ENCODE peak calls at places on chromosomes 5 and 9, in nine cellular contexts. D is NCI-H1092 treated with DMSO at 0.1 percent for 48 hours, W is epithelial cell of esophagus, P is hippocampal formation, A is T-helper 17 cell, K is ACHN, F is T-helper 1 cell, N is IMR-90, G is T1000. J is an unnamed sample.
A peak's percentile ranks its signal among the peaks of the same experiment; 100 is the strongest.

GRCh38 chr5:141810702-141811101 is 67.5 kb downstream of the PCDH1 start:
- DNase-seq in D (no peak), F (no peak), G (no peak), A (no peak), N (no peak), W (no peak), K (no peak), P (no peak), J (no peak)

GRCh38 chr5:143153332-143154119 is 250.0 kb downstream of the NR3C1 start:
- DNase-seq in F (no peak), K (no peak), D (no peak), A (no peak), W (no peak), P (no peak), G (no peak), N (peak; percentile 97), J (no peak)

GRCh38 chr5:80408475-80408875 is 611 bp downstream of the ZFYVE16 start:
- DNase-seq in A (peak; percentile 42), P (no peak), K (peak; percentile 60), F (peak; percentile 36), W (peak; percentile 66), N (peak; percentile 38), D (peak; percentile 68), G (no peak), J (peak; percentile 81)

GRCh38 chr5:435961-436640 is 6.9 kb upstream of the EXOC3 start:
- DNase-seq in F (no peak), D (no peak), N (peak; percentile 30), P (no peak), K (peak; percentile 36), W (peak; percentile 36), G (no peak), A (peak; percentile 6), J (no peak)

GRCh38 chr5:137894586-137894985 is 5.3 kb downstream of the PKD2L2 start:
- DNase-seq in N (no peak), F (no peak), D (no peak), A (no peak), W (no peak), K (no peak), P (no peak), G (no peak), J (no peak)

GRCh38 chr5:109316631-109317030 is 93.1 kb downstream of the PJA2 start:
- DNase-seq in G (no peak), D (no peak), P (no peak), K (no peak), A (no peak), F (no peak), N (peak; percentile 61), W (peak; percentile 61), J (no peak)

GRCh38 chr9:68643901-68644809 is 60.9 kb upstream of the PIP5K1B start:
- DNase-seq in F (no peak), P (no peak), W (no peak), D (no peak), N (no peak), A (no peak), G (no peak), K (no peak), J (no peak)

GRCh38 chr5:172835246-172836030 is 1.4 kb downstream of the ERGIC1 start:
- DNase-seq in K (no peak), D (no peak), P (no peak), F (no peak), W (no peak), A (no peak), N (no peak), G (no peak), J (no peak)

GRCh38 chr5:147017191-147017590 is 138.6 kb upstream of the PPP2R2B start:
- DNase-seq in F (no peak), W (no peak), D (no peak), P (no peak), K (no peak), A (no peak), G (no peak), N (no peak), J (no peak)

GRCh38 chr5:81513982-81514381 is 120.0 kb upstream of the ACOT12 start:
- DNase-seq in A (no peak), K (peak; percentile 35), G (no peak), F (no peak), P (no peak), N (peak; percentile 10), W (peak; percentile 18), D (no peak), J (no peak)

GRCh38 chr9:110969971-110970381 is 68.3 kb downstream of the LPAR1 start:
- DNase-seq in K (peak; percentile 33), D (no peak), N (peak; percentile 85), G (peak; percentile 28), P (no peak), W (peak; percentile 43), A (no peak), F (no peak), J (no peak)

GRCh38 chr5:4081466-4081865 is 485.8 kb downstream of the IRX1 start:
- DNase-seq in D (no peak), W (no peak), P (no peak), G (no peak), A (no peak), F (no peak), K (no peak), N (no peak), J (no peak)

GRCh38 chr5:171492781-171493180 is 73.3 kb downstream of the FGF18 start:
- DNase-seq in G (no peak), W (no peak), A (no peak), P (no peak), F (no peak), N (no peak), D (no peak), K (peak; percentile 5), J (no peak)

GRCh38 chr5:10856646-10857332 is 95.8 kb upstream of the DAP start:
- DNase-seq in F (no peak), A (no peak), W (peak; percentile 23), G (no peak), P (peak; percentile 60), N (peak; percentile 77), K (peak; percentile 80), D (no peak), J (peak; percentile 72)

GRCh38 chr5:170216262-170216864 is 16.4 kb upstream of the C5orf58 start:
- DNase-seq in P (no peak), K (peak; percentile 52), G (no peak), D (peak; percentile 61), A (no peak), N (peak; percentile 36), F (no peak), W (peak; percentile 83), J (peak; percentile 41)

GRCh38 chr5:35046754-35047153 is 995 bp downstream of the AGXT2 start:
- DNase-seq in N (peak; percentile 99), D (no peak), P (no peak), F (no peak), G (peak; percentile 76), A (no peak), W (peak; percentile 1), K (peak; percentile 11), J (no peak)

GRCh38 chr9:6877671-6878161 is 119.9 kb downstream of the KDM4C start:
- DNase-seq in G (peak; percentile 2), P (no peak), W (peak; percentile 64), K (peak; percentile 84), D (no peak), N (peak; percentile 83), F (no peak), A (no peak), J (no peak)

GRCh38 chr5:169628891-169629290 is 8.2 kb upstream of the DOCK2 start:
- DNase-seq in G (no peak), D (no peak), A (no peak), W (no peak), K (no peak), F (no peak), N (peak; percentile 86), P (no peak), J (no peak)

GRCh38 chr5:9698125-9698848 is 68.1 kb upstream of the TAS2R1 start:
- DNase-seq in A (no peak), D (no peak), W (no peak), N (peak; percentile 71), K (no peak), G (no peak), P (no peak), F (no peak), J (no peak)

GRCh38 chr5:144309265-144309664 is 138.6 kb downstream of the KCTD16 start:
- DNase-seq in P (no peak), G (no peak), N (no peak), F (no peak), D (no peak), W (no peak), K (no peak), A (no peak), J (no peak)

GRCh38 chr9:38018964-38019602 is 49.9 kb downstream of the SHB start:
- DNase-seq in D (peak; percentile 72), F (no peak), P (peak; percentile 24), W (peak; percentile 85), K (peak; percentile 63), N (peak; percentile 89), A (no peak), G (peak; percentile 14), J (peak; percentile 48)

GRCh38 chr5:131379723-131380122 is 115.9 kb downstream of the CDC42SE2 start:
- DNase-seq in P (no peak), N (peak; percentile 79), K (peak; percentile 87), W (peak; percentile 58), A (peak; percentile 61), G (no peak), F (peak; percentile 58), D (no peak), J (no peak)

GRCh38 chr9:19154135-19154612 is 26.9 kb upstream of the PLIN2 start:
- DNase-seq in W (peak; percentile 27), K (no peak), G (no peak), D (no peak), P (no peak), F (no peak), A (no peak), N (peak; percentile 96), J (no peak)

GRCh38 chr9:138022756-138023393 is 145.3 kb downstream of the CACNA1B start:
- DNase-seq in K (no peak), D (peak; percentile 59), G (no peak), F (no peak), N (no peak), P (no peak), W (no peak), A (no peak), J (no peak)

GRCh38 chr5:26060212-26060611 is 978.2 kb downstream of the CDH9 start:
- DNase-seq in A (no peak), N (no peak), D (no peak), W (no peak), F (no peak), P (no peak), G (no peak), K (no peak), J (no peak)

GRCh38 chr9:91785403-91785917 is 164.6 kb downstream of the ROR2 start:
- DNase-seq in W (no peak), D (no peak), G (no peak), K (no peak), P (no peak), A (no peak), N (no peak), F (no peak), J (no peak)

GRCh38 chr5:134458234-134458633 is 46.6 kb upstream of the CDKN2AIPNL start:
- DNase-seq in G (no peak), A (no peak), K (peak; percentile 36), P (no peak), W (peak; percentile 29), F (no peak), N (peak; percentile 64), D (no peak), J (no peak)

GRCh38 chr9:98264510-98264909 is 9.1 kb upstream of the TBC1D2 start:
- DNase-seq in F (no peak), K (no peak), W (no peak), P (no peak), N (no peak), A (no peak), G (no peak), D (no peak), J (no peak)

GRCh38 chr5:150600951-150601773 is 39.3 kb upstream of the SYNPO start:
- DNase-seq in K (no peak), P (no peak), N (no peak), W (peak; percentile 53), A (no peak), F (no peak), G (no peak), D (no peak), J (no peak)

GRCh38 chr5:133278318-133278717 is 226.5 kb downstream of the HSPA4 start:
- DNase-seq in K (no peak), W (peak; percentile 42), N (no peak), F (no peak), D (no peak), P (no peak), A (no peak), G (no peak), J (no peak)

GRCh38 chr5:53482717-53483638 is 2.5 kb downstream of the FST start:
- DNase-seq in P (no peak), G (no peak), F (no peak), N (peak; percentile 53), W (peak; percentile 60), K (no peak), D (no peak), A (no peak), J (no peak)